ENCODE peak calls at places on chromosomes 6 and 20, in eight cellular contexts. Y, E, N, T, H, F, D and U are unnamed samples.

GRCh38 chr20:5109276-5109675 is 10.5 kb downstream of the PCNA start:
- DNase-seq in Y (no peak), E (no peak), N (no peak), T (no peak), H (no peak), F (no peak), D (no peak), U (no peak)

GRCh38 chr6:111118816-111119215 is 31.5 kb downstream of the SLC16A10 start:
- DNase-seq in Y (no peak), E (no peak), N (no peak), T (no peak), H (no peak), F (peak), D (no peak), U (no peak)

GRCh38 chr6:167161895-167162467 is 4.2 kb upstream of the GPR31 start:
- DNase-seq in Y (no peak), E (no peak), N (no peak), T (no peak), H (no peak), F (no peak), D (no peak), U (no peak)

GRCh38 chr6:158460602-158461092 is 99.2 kb upstream of the TMEM181 start:
- DNase-seq in Y (no peak), E (no peak), N (no peak), T (peak), H (peak), F (peak), D (peak), U (no peak)

GRCh38 chr6:129643968-129644367 is 66.0 kb downstream of the ARHGAP18 start:
- DNase-seq in Y (no peak), E (no peak), N (no peak), T (no peak), H (no peak), F (no peak), D (no peak), U (no peak)

GRCh38 chr6:104642871-104643270 is 216.8 kb downstream of the HACE1 start:
- DNase-seq in Y (no peak), E (no peak), N (no peak), T (no peak), H (no peak), F (peak), D (no peak), U (no peak)

GRCh38 chr20:51828762-51829161 is 26.4 kb upstream of the SALL4 start:
- DNase-seq in Y (no peak), E (no peak), N (no peak), T (no peak), H (peak), F (no peak), D (no peak), U (no peak)

GRCh38 chr6:122839477-122839876 is 50.4 kb downstream of the SMPDL3A start:
- DNase-seq in Y (no peak), E (peak), N (peak), T (peak), H (peak), F (peak), D (peak), U (no peak)

GRCh38 chr20:38873050-38873581 is 53.1 kb upstream of the FAM83D start:
- DNase-seq in Y (no peak), E (peak), N (no peak), T (no peak), H (peak), F (no peak), D (no peak), U (no peak)

GRCh38 chr20:4591975-4592315 is 129.8 kb upstream of the PRND start:
- DNase-seq in Y (no peak), E (no peak), N (no peak), T (no peak), H (no peak), F (no peak), D (no peak), U (no peak)

GRCh38 chr6:28929887-28930620 is 6.3 kb upstream of the TRIM27 start:
- DNase-seq in Y (no peak), E (no peak), N (no peak), T (no peak), H (no peak), F (no peak), D (no peak), U (no peak)

GRCh38 chr20:371755-372542 is 8.6 kb upstream of the TRIB3 start:
- DNase-seq in Y (peak), E (no peak), N (peak), T (peak), H (peak), F (peak), D (peak), U (no peak)

GRCh38 chr6:161694995-161695394 is 421.1 kb upstream of the AGPAT4 start:
- DNase-seq in Y (no peak), E (no peak), N (no peak), T (no peak), H (peak), F (peak), D (peak), U (no peak)

GRCh38 chr20:32522525-32522774 is 62.7 kb downstream of the NOL4L start:
- DNase-seq in Y (no peak), E (no peak), N (no peak), T (no peak), H (no peak), F (no peak), D (no peak), U (no peak)

GRCh38 chr6:14037402-14038277 is 79.9 kb upstream of the CD83 start:
- DNase-seq in Y (no peak), E (no peak), N (no peak), T (peak), H (peak), F (peak), D (peak), U (no peak)